ENCODE peak calls at places on chromosome 9, in nine cellular contexts. H is tibial nerve; B is osteoblast; F is thoracic aorta; A is CD4-positive, CD25-positive, alpha-beta regulatory T cell; Y is AG04450; R is PC-9; J is effector memory CD4-positive, alpha-beta T cell; O is psoas muscle. P is an unnamed sample.

GRCh38 chr9:107548298-107549142 is 59.0 kb upstream of the KLF4 start:
- DNase-seq in O (no peak), A (no peak), B (peak), R (peak), J (no peak), H (peak), Y (peak), F (peak), P (no peak)

GRCh38 chr9:32348289-32348688 is 36.2 kb upstream of the ACO1 start:
- DNase-seq in O (no peak), J (no peak), F (no peak), R (no peak), A (no peak), B (no peak), Y (no peak), H (no peak), P (no peak)

GRCh38 chr9:121841771-121842611 is 190.6 kb downstream of the DAB2IP start:
- DNase-seq in A (no peak), J (no peak), H (no peak), Y (no peak), F (no peak), O (no peak), R (no peak), B (no peak), P (no peak)

GRCh38 chr9:71920456-71921189 is 9.2 kb downstream of the C9orf85 start:
- DNase-seq in Y (no peak), F (no peak), B (no peak), H (no peak), A (no peak), R (no peak), O (no peak), J (no peak), P (peak)

GRCh38 chr9:77843088-77843985 is 188.3 kb downstream of the GNAQ start:
- DNase-seq in H (no peak), B (no peak), J (no peak), F (no peak), Y (no peak), O (no peak), A (no peak), R (no peak), P (no peak)

GRCh38 chr9:4111233-4112000 is 188.5 kb downstream of the GLIS3 start:
- DNase-seq in H (no peak), A (no peak), F (no peak), R (no peak), Y (no peak), O (no peak), J (no peak), B (no peak), P (no peak)

GRCh38 chr9:38641985-38642864 is 21.8 kb upstream of the ANKRD18A start:
- DNase-seq in F (no peak), A (no peak), J (no peak), B (peak), Y (peak), R (no peak), O (no peak), H (no peak), P (peak)

GRCh38 chr9:137611623-137612609 is 6.4 kb downstream of the ARRDC1 start:
- DNase-seq in Y (peak), A (no peak), J (no peak), R (peak), H (no peak), O (peak), B (peak), F (no peak), P (peak)

GRCh38 chr9:93893899-93894690 is 61.1 kb downstream of the BARX1 start:
- DNase-seq in O (no peak), F (no peak), Y (no peak), A (no peak), R (no peak), H (no peak), B (peak), J (no peak), P (no peak)

GRCh38 chr9:129629251-129629650 is 3.3 kb downstream of the NTMT1 start:
- DNase-seq in H (no peak), R (no peak), F (no peak), Y (no peak), B (no peak), J (no peak), O (no peak), A (no peak), P (no peak)

GRCh38 chr9:87086536-87086935 is 139.2 kb upstream of the GAS1 start:
- DNase-seq in A (no peak), B (peak), Y (no peak), F (no peak), R (no peak), J (no peak), O (no peak), H (no peak), P (no peak)

GRCh38 chr9:72615931-72616330 is 94.5 kb downstream of the TMC1 start:
- DNase-seq in A (no peak), R (no peak), O (no peak), F (no peak), Y (no peak), J (no peak), H (no peak), B (no peak), P (no peak)

GRCh38 chr9:83119873-83120272 is 56.9 kb upstream of the RASEF start:
- DNase-seq in B (no peak), Y (no peak), O (no peak), A (no peak), J (no peak), H (no peak), R (no peak), F (no peak), P (no peak)

GRCh38 chr9:131943397-131943796 is 136.3 kb downstream of the MED27 start:
- DNase-seq in R (no peak), O (no peak), F (no peak), A (no peak), J (no peak), Y (no peak), H (no peak), B (no peak), P (no peak)

GRCh38 chr9:130537346-130538050 is 41.9 kb upstream of the FUBP3 start:
- DNase-seq in O (no peak), H (no peak), A (no peak), R (no peak), F (no peak), Y (no peak), J (no peak), B (no peak), P (no peak)

DNA sequence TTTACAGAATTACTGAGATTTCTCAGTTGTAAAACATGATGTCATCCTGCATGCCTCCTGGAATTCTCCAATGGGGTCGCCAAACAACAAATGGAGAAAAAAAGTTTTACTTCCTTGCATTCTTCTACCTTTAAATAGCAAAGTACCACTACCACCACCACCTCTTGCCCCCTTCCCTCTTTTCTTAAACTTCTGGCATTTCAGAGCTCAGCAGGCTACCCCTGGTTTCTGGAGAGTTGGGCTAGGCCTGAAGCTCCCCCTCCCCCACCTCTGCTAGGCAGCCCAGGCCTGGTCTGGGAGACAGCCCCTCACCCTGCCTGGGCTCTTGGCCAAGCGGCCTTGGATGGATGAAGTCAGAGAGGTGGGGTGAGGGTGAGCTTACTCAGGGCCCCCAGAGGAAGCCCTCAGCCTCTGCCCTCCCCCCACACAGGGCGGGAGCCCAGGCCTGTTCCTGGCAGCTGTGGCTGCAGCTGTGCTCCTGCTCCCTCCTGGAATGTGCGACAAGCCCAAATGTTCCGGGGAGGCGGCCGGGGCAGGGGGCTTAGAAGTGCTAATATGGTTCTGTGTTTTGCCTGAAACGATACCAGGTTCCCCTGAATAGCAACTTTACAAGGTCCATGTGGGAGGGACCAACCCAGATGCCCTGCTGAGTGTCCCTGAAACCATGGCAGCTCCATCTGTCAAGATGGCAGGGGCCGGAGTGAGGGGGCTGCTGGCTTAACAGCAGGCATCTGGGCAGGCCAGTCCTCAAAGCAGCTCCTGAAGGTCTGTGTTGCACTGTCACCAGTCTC is 5.9 kb upstream of the CCIN start:
- DNase-seq in H (no peak), R (no peak), B (peak), A (no peak), Y (no peak), J (no peak), F (no peak), O (peak), P (no peak)
- H3K4me3 ChIP-seq in H (no peak), R (no peak), B (peak), A (no peak), Y (no peak), J (no peak), F (no peak), O (no peak), P (no peak)

DNA sequence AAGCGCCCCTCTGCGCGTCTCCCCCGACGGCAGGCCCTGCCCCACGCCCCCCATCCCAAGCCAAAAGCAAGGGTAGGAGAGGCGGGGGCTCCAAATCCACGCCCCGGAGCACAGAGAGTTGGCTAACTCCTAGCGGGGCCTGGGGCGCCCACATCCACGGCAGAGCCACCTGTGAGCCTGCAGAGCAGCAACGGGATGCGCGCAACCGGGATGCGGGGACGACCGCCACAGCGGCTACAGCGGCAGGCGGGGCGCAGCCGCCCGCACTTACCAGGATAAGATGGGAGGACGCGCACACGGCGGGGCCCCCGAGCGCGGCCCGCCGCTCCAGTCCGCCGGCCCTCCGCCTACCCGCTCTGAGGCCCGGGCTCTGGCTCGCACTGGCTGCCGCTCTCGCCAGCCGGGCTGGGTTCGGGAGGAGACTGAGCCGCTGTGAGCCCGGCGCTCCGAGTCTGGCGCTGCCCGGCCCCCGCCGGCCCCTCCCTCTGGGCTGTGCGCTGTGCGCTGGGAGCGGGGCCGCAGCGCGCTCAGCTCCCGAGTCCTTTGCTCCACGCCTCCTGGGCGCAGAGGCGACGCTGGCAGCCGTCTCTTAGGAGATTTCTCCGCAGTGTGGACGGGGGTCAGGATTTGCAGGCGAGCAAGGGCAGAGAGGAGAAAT is at the start of gene SLC24A2:
- DNase-seq in A (no peak), J (no peak), F (no peak), Y (no peak), B (peak), H (no peak), O (no peak), R (no peak), P (no peak)
- H3K4me3 ChIP-seq in A (no peak), J (no peak), F (no peak), Y (no peak), B (no peak), H (no peak), O (no peak), R (no peak), P (no peak)

DNA sequence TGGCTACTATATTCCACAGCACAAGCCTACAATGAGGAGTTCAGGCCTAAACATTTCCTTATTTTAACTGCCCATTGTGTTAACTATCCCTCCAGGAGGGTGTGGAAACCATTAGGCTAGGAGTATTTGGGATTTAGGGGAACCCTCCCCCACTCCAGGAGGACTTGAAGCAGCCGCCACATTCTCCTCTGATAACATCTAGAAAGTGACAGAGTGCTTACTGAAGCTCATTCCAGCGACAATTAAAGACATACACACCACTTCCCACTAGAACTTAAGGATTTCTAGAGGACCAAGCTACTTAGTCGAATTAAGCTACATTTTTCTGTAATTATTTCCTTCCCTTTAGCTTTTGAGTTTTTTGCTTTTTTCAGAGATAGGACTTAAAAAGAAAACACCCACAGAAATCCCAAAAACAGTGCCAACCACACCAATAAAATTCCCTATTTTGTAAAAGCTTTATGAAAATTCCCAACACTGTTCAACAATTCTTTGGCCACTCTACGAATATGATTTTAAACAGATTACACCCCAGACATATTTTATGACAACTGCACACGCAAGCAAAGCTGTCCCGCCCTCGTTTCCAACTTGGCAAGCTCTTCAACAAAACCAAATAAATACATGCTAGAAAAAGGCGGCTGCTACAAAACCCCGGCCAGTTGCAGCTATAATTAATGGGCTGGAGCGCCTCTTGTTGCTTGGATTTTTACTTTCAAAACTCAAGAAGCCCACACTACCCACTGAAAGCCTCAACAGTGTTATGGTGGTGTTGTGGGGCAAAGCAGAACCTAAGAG is 4.6 kb downstream of the ROR2 start:
- DNase-seq in F (no peak), H (no peak), B (no peak), J (no peak), Y (no peak), A (no peak), O (no peak), R (no peak), P (no peak)
- H3K4me3 ChIP-seq in F (no peak), H (no peak), B (no peak), J (no peak), Y (peak), A (no peak), O (no peak), R (no peak), P (no peak)

DNA sequence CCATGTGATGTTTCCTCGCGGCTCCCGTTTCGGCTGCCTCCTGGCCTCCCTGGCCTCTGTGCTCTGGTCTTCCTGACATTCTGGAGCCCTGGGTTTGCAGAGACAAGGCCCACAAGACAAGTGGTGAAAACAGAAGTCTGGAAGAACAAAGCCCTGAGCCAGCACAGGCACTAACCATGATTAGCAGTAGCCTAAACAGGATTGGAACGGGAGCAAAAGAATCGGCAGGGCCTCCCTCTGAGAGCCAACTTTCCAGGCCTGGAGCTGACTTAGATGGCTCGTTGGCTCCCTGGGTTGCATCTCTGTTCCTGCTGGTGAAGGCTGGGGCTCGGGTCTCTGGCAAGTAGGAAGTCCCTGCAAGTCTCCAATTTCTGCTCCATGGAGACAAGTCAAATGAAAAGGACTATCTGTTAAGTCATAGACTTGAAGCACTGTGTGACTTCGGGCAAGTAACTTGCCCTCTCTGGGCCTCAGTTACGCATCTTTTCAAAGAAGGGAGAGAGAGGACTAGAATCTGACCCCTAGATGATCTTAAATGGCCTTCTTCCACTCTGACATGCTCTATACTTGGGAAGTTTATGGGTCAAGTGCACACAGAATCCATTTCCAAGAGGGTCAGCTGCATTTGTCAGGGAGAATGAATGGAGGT is 3.3 kb downstream of the COL27A1 start:
- DNase-seq in F (no peak), B (peak), J (no peak), R (no peak), H (no peak), O (no peak), A (no peak), Y (no peak), P (no peak)
- H3K4me3 ChIP-seq in F (no peak), B (no peak), J (no peak), R (no peak), H (no peak), O (no peak), A (no peak), Y (no peak), P (no peak)

GRCh38 chr9:128362774-128363173 is 8.4 kb upstream of the URM1 start:
- DNase-seq in B (peak), R (no peak), J (no peak), Y (no peak), O (no peak), A (no peak), F (no peak), H (no peak), P (no peak)

GRCh38 chr9:128361296-128361980 is 9.7 kb upstream of the URM1 start:
- DNase-seq in H (no peak), R (no peak), A (no peak), J (no peak), B (peak), O (no peak), Y (no peak), F (no peak), P (no peak)

GRCh38 chr9:128360826-128361225 is 10.3 kb upstream of the URM1 start:
- DNase-seq in O (no peak), B (peak), A (no peak), R (no peak), H (no peak), J (no peak), F (no peak), Y (no peak), P (no peak)

GRCh38 chr9:128358861-128359260 is 12.3 kb upstream of the URM1 start:
- DNase-seq in A (no peak), O (no peak), H (no peak), Y (no peak), R (no peak), F (no peak), J (no peak), B (peak), P (no peak)

GRCh38 chr9:128361981-128362646 is 9.1 kb upstream of the URM1 start:
- DNase-seq in F (peak), Y (peak), O (peak), H (peak), A (peak), R (no peak), B (peak), J (peak), P (peak)
- H3K4me3 ChIP-seq in F (peak), Y (peak), O (peak), H (peak), A (peak), R (peak), B (peak), J (peak), P (peak)

P was measured in Karpas-422.